ENCODE peak calls at places on chromosomes 13 and 19, in six cellular contexts. M is left ventricle myocardium inferior, V is WTC11, I is lung, F is endodermal cell, C is heart left ventricle. K is an unnamed sample.

GRCh38 chr19:4609878-4610511 is 29.3 kb upstream of the TNFAIP8L1 start:
- DNase-seq in M (peak), V (no peak), I (no peak), F (peak), C (peak), K (peak)

GRCh38 chr13:29479716-29480492 is 115.6 kb downstream of the SLC7A1 start:
- DNase-seq in M (no peak), V (no peak), I (no peak), F (peak), C (no peak), K (no peak)

GRCh38 chr13:41352935-41353801 is 42.1 kb downstream of the NAA16 start:
- DNase-seq in M (no peak), V (no peak), I (no peak), F (peak), C (no peak), K (peak)

GRCh38 chr13:93690139-93690538 is 463.5 kb downstream of the GPC6 start:
- DNase-seq in M (no peak), V (no peak), I (no peak), F (peak), C (no peak), K (peak)

GRCh38 chr19:48501961-48502719 is 9.5 kb downstream of the LMTK3 start:
- DNase-seq in M (no peak), V (peak), I (peak), F (peak), C (no peak), K (peak)

GRCh38 chr13:113118328-113119021 is 4.1 kb upstream of the F10 start:
- DNase-seq in M (no peak), V (no peak), I (no peak), F (peak), C (peak), K (peak)

GRCh38 chr13:108215428-108215827 is at the start of gene LIG4:
- DNase-seq in M (peak), V (peak), I (peak), F (peak), C (peak), K (peak)

GRCh38 chr19:1250374-1251232 is 2.2 kb downstream of the MIDN start:
- DNase-seq in M (peak), V (peak), I (no peak), F (peak), C (peak), K (peak)

GRCh38 chr13:62432295-62432694 is 1016.6 kb upstream of the PCDH20 start:
- DNase-seq in M (no peak), V (no peak), I (no peak), F (no peak), C (no peak), K (no peak)

GRCh38 chr19:17751912-17752273 is 616 bp downstream of the FCHO1 start:
- DNase-seq in M (no peak), V (no peak), I (no peak), F (no peak), C (no peak), K (no peak)

GRCh38 chr19:48203227-48203793 is 32.8 kb downstream of the ZSWIM9 start:
- DNase-seq in M (no peak), V (no peak), I (no peak), F (no peak), C (no peak), K (no peak)

GRCh38 chr13:25375727-25376358 is 4.1 kb downstream of the ATP8A2 start:
- DNase-seq in M (no peak), V (peak), I (peak), F (peak), C (no peak), K (peak)

GRCh38 chr13:66977156-66977555 is 253.0 kb downstream of the PCDH9 start:
- DNase-seq in M (no peak), V (no peak), I (no peak), F (no peak), C (no peak), K (no peak)

GRCh38 chr19:12990447-12990846 is 4.8 kb upstream of the NFIX start:
- DNase-seq in M (no peak), V (no peak), I (no peak), F (no peak), C (no peak), K (no peak)

GRCh38 chr19:49876422-49877019 is 634 bp downstream of the AKT1S1 start:
- DNase-seq in M (peak), V (peak), I (peak), F (peak), C (peak), K (peak)

GRCh38 chr19:52345162-52345561 is 9.1 kb downstream of the ZNF610 start:
- DNase-seq in M (no peak), V (no peak), I (no peak), F (no peak), C (no peak), K (no peak)

GRCh38 chr19:38917921-38918491 is 6.0 kb upstream of the CCER2 start:
- DNase-seq in M (no peak), V (no peak), I (no peak), F (no peak), C (no peak), K (no peak)

GRCh38 chr13:99989376-99990044 is 7.9 kb downstream of the ZIC2 start:
- DNase-seq in M (no peak), V (peak), I (no peak), F (peak), C (no peak), K (peak)

GRCh38 chr13:51223284-51224270 is 1.4 kb downstream of the FAM124A start:
- DNase-seq in M (no peak), V (no peak), I (no peak), F (peak), C (no peak), K (no peak)

GRCh38 chr19:17357724-17358123 is 19.4 kb downstream of the PLVAP start:
- DNase-seq in M (no peak), V (no peak), I (no peak), F (no peak), C (peak), K (no peak)

GRCh38 chr13:93775507-93776108 is 549.0 kb downstream of the GPC6 start:
- DNase-seq in M (no peak), V (no peak), I (no peak), F (no peak), C (no peak), K (no peak)

GRCh38 chr13:32021785-32022184 is 9.8 kb upstream of the FRY start:
- DNase-seq in M (no peak), V (no peak), I (no peak), F (no peak), C (no peak), K (no peak)

GRCh38 chr19:51259348-51260245 is 8.7 kb downstream of the SIGLECL1 start:
- DNase-seq in M (peak), V (peak), I (no peak), F (peak), C (peak), K (peak)

GRCh38 chr13:26220575-26220974 is 1.5 kb downstream of the RNF6 start:
- DNase-seq in M (no peak), V (no peak), I (no peak), F (no peak), C (no peak), K (no peak)

GRCh38 chr13:29543230-29544215 is 52.0 kb downstream of the SLC7A1 start:
- DNase-seq in M (no peak), V (no peak), I (no peak), F (peak), C (no peak), K (no peak)

GRCh38 chr19:29953352-29954247 is 11.6 kb downstream of the URI1 start:
- DNase-seq in M (no peak), V (no peak), I (no peak), F (no peak), C (no peak), K (no peak)

GRCh38 chr13:49627831-49628652 is at the start of gene ARL11:
- DNase-seq in M (peak), V (peak), I (peak), F (peak), C (peak), K (peak)

GRCh38 chr13:79435549-79435948 is 29.5 kb upstream of the RBM26 start:
- DNase-seq in M (no peak), V (no peak), I (no peak), F (no peak), C (no peak), K (no peak)

GRCh38 chr13:57996717-57997116 is 365.2 kb downstream of the PCDH17 start:
- DNase-seq in M (no peak), V (no peak), I (no peak), F (no peak), C (no peak), K (no peak)

GRCh38 chr19:34044011-34044410 is 128.3 kb upstream of the LSM14A start:
- DNase-seq in M (no peak), V (no peak), I (no peak), F (no peak), C (no peak), K (no peak)

GRCh38 chr13:29562762-29563161 is 32.7 kb downstream of the SLC7A1 start:
- DNase-seq in M (no peak), V (no peak), I (no peak), F (peak), C (no peak), K (no peak)

GRCh38 chr19:5396963-5397362 is 56.4 kb upstream of the PTPRS start:
- DNase-seq in M (no peak), V (no peak), I (no peak), F (no peak), C (no peak), K (no peak)

GRCh38 chr13:44293908-44294735 is 79.5 kb upstream of the SERP2 start:
- DNase-seq in M (no peak), V (no peak), I (no peak), F (no peak), C (no peak), K (no peak)

GRCh38 chr19:3350014-3350663 is 16.2 kb upstream of the NFIC start:
- DNase-seq in M (no peak), V (no peak), I (no peak), F (no peak), C (no peak), K (no peak)

DNA sequence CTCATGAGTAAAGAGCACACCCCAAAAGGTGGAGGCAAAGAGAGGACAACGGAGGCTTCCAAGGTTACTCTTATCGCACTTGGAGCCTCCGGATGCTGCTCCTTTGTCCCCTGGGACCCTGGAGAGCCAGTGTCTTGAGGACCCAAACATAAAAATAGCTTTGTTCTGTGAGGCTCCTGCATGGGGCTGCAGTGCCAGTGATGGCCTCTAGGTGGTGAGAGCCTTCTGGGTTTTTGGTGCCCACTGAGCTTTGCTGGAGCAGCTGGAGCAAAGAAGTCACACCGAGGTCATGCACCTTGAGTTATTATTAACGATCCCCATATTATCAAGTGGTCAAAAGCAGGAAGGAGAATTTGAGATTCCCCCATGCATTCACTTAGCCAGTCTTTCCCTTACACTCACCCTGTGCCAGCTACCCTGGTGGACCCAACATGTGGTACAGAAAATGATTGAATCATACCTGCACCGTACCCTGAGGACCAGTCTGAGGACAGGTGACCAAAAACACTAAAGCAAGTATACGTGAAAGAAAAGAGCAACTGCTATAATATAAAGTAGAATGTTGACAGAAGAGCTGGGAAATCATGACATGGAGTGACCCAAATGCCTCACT is 41.5 kb downstream of the ZNF682 start:
- DNase-seq in M (peak), V (peak), I (no peak), F (peak), C (peak), K (peak)
- TF ChIP-seq CTCF in M (peak), V (peak), I (peak), F (peak), C (peak), K (peak)

DNA sequence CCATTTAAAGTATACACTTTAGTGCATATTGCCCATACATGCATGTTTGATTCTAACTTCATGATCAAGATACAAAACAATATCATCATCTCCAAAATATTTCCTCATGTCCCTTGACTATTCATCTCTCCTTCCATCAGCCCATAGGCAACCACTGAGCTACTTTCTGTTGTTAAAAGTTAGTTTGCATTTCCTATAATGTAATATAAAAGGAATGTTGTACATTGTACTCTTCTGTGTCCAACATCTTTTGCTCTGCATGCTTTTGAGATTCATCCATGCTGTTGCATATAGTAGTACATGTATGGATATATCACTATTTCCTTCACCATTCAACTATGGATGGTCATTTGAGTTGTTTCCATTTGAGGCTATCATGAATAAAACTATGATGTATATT is 74.7 kb downstream of the ITGBL1 start:
- DNase-seq in M (no peak), V (no peak), I (no peak), F (no peak), C (no peak), K (no peak)
- TF ChIP-seq CTCF in M (no peak), V (no peak), I (no peak), F (no peak), C (no peak), K (no peak)

GRCh38 chr19:11408591-11408990 is 10.5 kb downstream of the RGL3 start:
- DNase-seq in M (no peak), V (no peak), I (no peak), F (no peak), C (no peak), K (no peak)

GRCh38 chr19:11410682-11411081 is 8.4 kb downstream of the RGL3 start:
- DNase-seq in M (no peak), V (no peak), I (no peak), F (no peak), C (no peak), K (no peak)

GRCh38 chr19:11401808-11402543 is 17.1 kb downstream of the RGL3 start:
- DNase-seq in M (no peak), V (no peak), I (no peak), F (no peak), C (no peak), K (no peak)

GRCh38 chr19:11404588-11405258 is 14.4 kb downstream of the RGL3 start:
- DNase-seq in M (no peak), V (no peak), I (no peak), F (no peak), C (no peak), K (no peak)

GRCh38 chr19:11405846-11406643 is 13.1 kb downstream of the RGL3 start:
- DNase-seq in M (no peak), V (peak), I (no peak), F (peak), C (no peak), K (peak)
- TF ChIP-seq CTCF in M (peak), V (no peak), I (no peak), F (peak), C (peak), K (no peak)

GRCh38 chr13:102589291-102589822 is 7.4 kb upstream of the TPP2 start:
- DNase-seq in M (no peak), V (no peak), I (no peak), F (no peak), C (no peak), K (no peak)
- TF ChIP-seq CTCF in M (no peak), V (no peak), I (no peak), F (no peak), C (no peak), K (no peak)

GRCh38 chr13:110312669-110313031 is 5.6 kb downstream of the COL4A2 start:
- DNase-seq in M (no peak), V (no peak), I (no peak), F (peak), C (peak), K (no peak)
- TF ChIP-seq CTCF in M (no peak), V (no peak), I (no peak), F (no peak), C (no peak), K (no peak)

GRCh38 chr19:43774103-43774939 is 6.5 kb downstream of the KCNN4 start:
- DNase-seq in M (peak), V (peak), I (peak), F (peak), C (peak), K (peak)
- TF ChIP-seq CTCF in M (peak), V (peak), I (peak), F (peak), C (peak), K (peak)

K was measured in nephron progenitor cell.